ENCODE peak calls at places on chromosomes 5 and 9, in ten cellular contexts. Q, P, T, F, B, Y, R, A, J and G are unnamed samples.

GRCh38 chr5:134451618-134452505 is 40.2 kb upstream of the CDKN2AIPNL start:
- DNase-seq in Y (peak; percentile 5), J (peak; percentile 91), Q (no peak), P (peak; percentile 82), B (no peak), T (no peak), R (no peak), A (no peak), F (peak; percentile 76), G (peak; percentile 76)

GRCh38 chr9:88680041-88680440 is 145.1 kb downstream of the NXNL2 start:
- DNase-seq in T (no peak), A (no peak), J (peak; percentile 28), Q (no peak), F (no peak), Y (no peak), P (peak; percentile 21), R (no peak), B (no peak), G (no peak)

GRCh38 chr9:126860757-126861466 is 473 bp downstream of the ZBTB34 start:
- DNase-seq in R (peak; percentile 51), B (peak; percentile 32), Q (no peak), P (no peak), A (peak; percentile 41), J (peak; percentile 43), Y (peak; percentile 78), T (no peak), F (no peak), G (no peak)

GRCh38 chr5:126414874-126415502 is 8.2 kb upstream of the GRAMD2B start:
- DNase-seq in J (peak; percentile 83), T (no peak), P (peak; percentile 86), Q (no peak), Y (no peak), F (no peak), R (no peak), A (no peak), B (no peak), G (peak; percentile 58)

GRCh38 chr9:134211811-134212460 is 47.6 kb upstream of the RNU6ATAC start:
- DNase-seq in T (no peak), J (no peak), F (no peak), A (no peak), R (no peak), Q (no peak), B (no peak), Y (peak; percentile 53), P (no peak), G (no peak)

GRCh38 chr5:148523139-148523538 is 131.2 kb downstream of the HTR4 start:
- DNase-seq in Q (no peak), R (no peak), P (no peak), B (no peak), F (no peak), J (no peak), T (no peak), Y (no peak), A (no peak), G (no peak)

GRCh38 chr9:19513671-19514275 is 105.0 kb downstream of the ACER2 start:
- DNase-seq in B (no peak), Q (no peak), T (no peak), Y (no peak), P (peak; percentile 17), J (no peak), A (no peak), F (no peak), R (no peak), G (no peak)

GRCh38 chr5:151064916-151065499 is 15.8 kb downstream of the TNIP1 start:
- DNase-seq in R (no peak), B (no peak), A (no peak), Y (no peak), Q (no peak), J (no peak), F (no peak), P (no peak), T (no peak), G (no peak)

GRCh38 chr5:135069016-135069770 is 35.2 kb upstream of the PITX1 start:
- DNase-seq in P (no peak), J (no peak), T (no peak), B (no peak), Y (peak; percentile 36), A (no peak), F (no peak), Q (no peak), R (no peak), G (no peak)

GRCh38 chr5:163953883-163954282 is 448.5 kb downstream of the MAT2B start:
- DNase-seq in J (no peak), A (no peak), F (no peak), Y (no peak), T (no peak), P (no peak), B (no peak), Q (no peak), R (no peak), G (no peak)

GRCh38 chr9:14307989-14308750 is 5.8 kb downstream of the NFIB start:
- DNase-seq in T (no peak), B (no peak), Y (no peak), F (no peak), A (no peak), J (no peak), R (no peak), Q (no peak), P (peak; percentile 54), G (no peak)

GRCh38 chr5:113381015-113381326 is 53.8 kb downstream of the TSSK1B start:
- DNase-seq in Y (no peak), J (no peak), B (no peak), F (no peak), R (no peak), A (no peak), T (no peak), P (no peak), Q (no peak), G (no peak)

GRCh38 chr5:38853753-38854470 is 8.1 kb downstream of the OSMR start:
- DNase-seq in P (peak; percentile 93), B (no peak), T (no peak), J (peak; percentile 84), Q (no peak), Y (no peak), R (no peak), A (no peak), F (peak; percentile 97), G (no peak)

GRCh38 chr5:180140627-180141006 is 68.4 kb downstream of the RASGEF1C start:
- DNase-seq in P (no peak), B (no peak), A (no peak), R (no peak), F (no peak), Q (no peak), J (no peak), T (no peak), Y (no peak), G (no peak)